ENCODE peak calls at places on chromosomes 3 and 15, in ten cellular contexts. J is epithelial cell of esophagus; W is CD8-positive, alpha-beta memory T cell; I is HFF-Myc; B is choroid plexus epithelial cell; S is A549; F is upper lobe of right lung; G is GM12865; P is HL-60; T is IMR-90. L is an unnamed sample.

GRCh38 chr3:14329842-14330241 is 72.6 kb upstream of the SLC6A6 start:
- DNase-seq in J (no peak), P (no peak), I (no peak), T (no peak), B (no peak), F (no peak), S (no peak), G (no peak), W (no peak), L (no peak)

GRCh38 chr3:194773216-194773615 is 87.5 kb downstream of the FAM43A start:
- DNase-seq in G (no peak), F (no peak), P (no peak), T (no peak), W (no peak), J (peak; percentile 51), S (no peak), B (no peak), I (no peak), L (no peak)

GRCh38 chr15:66024998-66025397 is 155.7 kb downstream of the RAB11A start:
- DNase-seq in F (no peak), G (no peak), S (no peak), P (no peak), I (no peak), W (no peak), T (no peak), J (peak; percentile 32), B (peak; percentile 9), L (no peak)

GRCh38 chr3:134034005-134034785 is 4.5 kb upstream of the SLCO2A1 start:
- DNase-seq in S (no peak), P (no peak), I (no peak), B (peak; percentile 29), J (peak; percentile 48), T (peak; percentile 75), W (no peak), G (no peak), F (no peak), L (no peak)

GRCh38 chr15:56934269-56934668 is 15.8 kb downstream of the TCF12 start:
- DNase-seq in W (no peak), S (no peak), J (peak; percentile 77), P (no peak), I (no peak), T (peak; percentile 23), B (peak; percentile 52), F (no peak), G (no peak), L (no peak)

GRCh38 chr3:118781879-118782278 is 252.8 kb downstream of the IGSF11 start:
- DNase-seq in G (no peak), T (no peak), J (no peak), B (no peak), S (no peak), P (no peak), F (no peak), I (no peak), W (no peak), L (no peak)

GRCh38 chr15:65368300-65368617 is 9.5 kb downstream of the IGDCC3 start:
- DNase-seq in F (peak; percentile 43), P (no peak), W (no peak), T (no peak), I (no peak), J (no peak), B (no peak), G (no peak), S (no peak), L (no peak)

GRCh38 chr3:113277886-113278598 is 66.7 kb downstream of the BOC start:
- DNase-seq in S (no peak), W (no peak), J (peak; percentile 32), P (no peak), B (no peak), T (no peak), I (no peak), G (peak; percentile 18), F (no peak), L (no peak)

GRCh38 chr15:71237456-71238188 is 122.4 kb downstream of the THSD4 start:
- DNase-seq in J (peak; percentile 99), W (no peak), P (no peak), I (peak; percentile 84), T (peak; percentile 96), G (no peak), S (peak; percentile 97), F (no peak), B (peak; percentile 97), L (no peak)

GRCh38 chr15:70892912-70893560 is 410 bp downstream of the LRRC49 start:
- DNase-seq in B (peak; percentile 85), I (peak; percentile 41), G (peak; percentile 48), S (peak; percentile 40), T (peak; percentile 79), J (peak; percentile 71), W (no peak), P (no peak), F (no peak), L (no peak)

GRCh38 chr3:124263168-124263567 is 271.2 kb upstream of the ROPN1 start:
- DNase-seq in T (peak; percentile 97), F (no peak), P (no peak), I (peak; percentile 67), S (peak; percentile 21), G (peak; percentile 9), J (peak; percentile 94), B (peak; percentile 93), W (no peak), L (peak; percentile 7)

GRCh38 chr3:98589331-98589870 is 4.0 kb downstream of the CPOX start:
- DNase-seq in I (no peak), S (no peak), G (no peak), F (no peak), P (no peak), B (peak; percentile 90), T (peak; percentile 34), J (no peak), W (no peak), L (no peak)

GRCh38 chr3:98584563-98584962 is 8.8 kb downstream of the CPOX start:
- DNase-seq in P (no peak), F (no peak), J (no peak), G (no peak), S (no peak), B (peak; percentile 76), T (no peak), I (no peak), W (no peak), L (no peak)

GRCh38 chr3:98583766-98584165 is 9.6 kb downstream of the CPOX start:
- DNase-seq in B (no peak), W (no peak), T (no peak), J (no peak), I (no peak), P (no peak), S (no peak), F (no peak), G (no peak), L (no peak)

GRCh38 chr3:98592345-98592935 is 971 bp downstream of the CPOX start:
- DNase-seq in S (no peak), J (no peak), G (no peak), T (no peak), W (no peak), I (no peak), P (no peak), F (no peak), B (no peak), L (no peak)

GRCh38 chr3:98587654-98588532 is 5.5 kb downstream of the CPOX start:
- DNase-seq in S (no peak), T (peak; percentile 29), P (no peak), F (no peak), B (no peak), G (no peak), W (no peak), I (no peak), J (no peak), L (no peak)
- H3K4me3 ChIP-seq in S (no peak overlapping the region), T (no peak overlapping the region), P (no peak overlapping the region), F (no peak overlapping the region), B (no peak overlapping the region), G (no peak overlapping the region), W (no peak overlapping the region), I (no peak overlapping the region), J (no peak overlapping the region), L (no peak overlapping the region)

GRCh38 chr15:40943764-40944365 is 9.4 kb upstream of the CHAC1 start:
- DNase-seq in F (no peak), I (no peak), J (no peak), S (no peak), T (no peak), B (no peak), P (no peak), W (no peak), G (no peak), L (no peak)

GRCh38 chr15:40941078-40941527 is 12.0 kb downstream of the DLL4 start:
- DNase-seq in J (no peak), B (no peak), W (no peak), S (no peak), G (no peak), P (no peak), T (no peak), I (no peak), F (no peak), L (no peak)

GRCh38 chr15:40941528-40942336 is 11.5 kb upstream of the CHAC1 start:
- DNase-seq in F (peak; percentile 93), T (peak; percentile 73), G (peak; percentile 90), W (peak; percentile 66), I (no peak), S (peak; percentile 63), J (peak; percentile 62), B (peak; percentile 67), P (peak; percentile 78), L (peak; percentile 52)

GRCh38 chr15:40942337-40942854 is 10.9 kb upstream of the CHAC1 start:
- DNase-seq in G (no peak), P (no peak), J (no peak), T (no peak), I (no peak), S (no peak), F (no peak), W (no peak), B (no peak), L (no peak)

GRCh38 chr15:40942865-40943264 is 10.4 kb upstream of the CHAC1 start:
- DNase-seq in W (no peak), G (no peak), J (no peak), B (no peak), F (no peak), T (no peak), P (no peak), S (no peak), I (no peak), L (no peak)
- H3K4me3 ChIP-seq in W (peak overlapping the region; percentile 73), G (peak overlapping the region; percentile 59), J (no peak overlapping the region), B (no peak overlapping the region), F (peak overlapping the region; percentile 62), T (no peak overlapping the region), P (peak overlapping the region; percentile 55), S (no peak overlapping the region), I (no peak overlapping the region), L (peak overlapping the region; percentile 60)

GRCh38 chr3:67662733-67663132 is 8.3 kb upstream of the SUCLG2 start:
- DNase-seq in P (no peak), T (no peak), I (no peak), J (no peak), S (no peak), G (peak; percentile 29), F (no peak), B (peak; percentile 31), W (no peak), L (no peak)
- H3K4me3 ChIP-seq in P (no peak overlapping the region), T (no peak overlapping the region), I (no peak overlapping the region), J (no peak overlapping the region), S (no peak overlapping the region), G (no peak overlapping the region), F (no peak overlapping the region), B (no peak overlapping the region), W (no peak overlapping the region), L (no peak overlapping the region)

DNA sequence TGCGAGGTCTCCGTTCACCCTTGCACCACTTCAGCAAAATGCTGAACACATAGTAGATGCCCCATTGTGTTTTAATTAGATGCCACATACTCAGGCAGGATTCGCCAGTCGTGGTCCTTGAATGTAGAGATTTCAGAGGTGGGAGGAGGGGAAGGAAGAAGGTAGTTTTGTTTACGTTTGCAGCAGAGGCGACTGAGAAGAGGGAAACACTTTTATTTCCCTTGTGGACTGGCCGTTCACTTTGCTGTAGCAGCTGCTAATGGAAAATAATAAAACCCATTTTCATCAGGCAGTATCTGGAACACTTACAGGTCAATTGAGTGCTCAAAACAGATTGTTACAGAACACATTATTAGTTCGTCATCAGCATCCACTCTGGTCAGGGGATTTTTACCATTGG is 262.8 kb upstream of the TBL1XR1 start:
- DNase-seq in F (no peak), T (no peak), I (no peak), B (peak; percentile 57), S (no peak), W (no peak), P (no peak), G (no peak), J (no peak), L (no peak)
- H3K4me3 ChIP-seq in F (no peak overlapping the region), T (no peak overlapping the region), I (no peak overlapping the region), B (no peak overlapping the region), S (no peak overlapping the region), W (no peak overlapping the region), P (no peak overlapping the region), G (no peak overlapping the region), J (no peak overlapping the region), L (no peak overlapping the region)

L was measured in Jurkat, Clone E6-1.